ENCODE peak calls at places on chromosomes 1 and 21, in five cellular contexts. E is CD8-positive, alpha-beta T cell; N is activated naive CD8-positive, alpha-beta T cell treated with anti-CD3 and anti-CD28 coated beads, Interleukin-2, amount 10 ng/mL, durations not matched to agents 7 days and 5 days; K is activated T-cell treated with anti-CD3 and anti-CD28 coated beads, Interleukin-2, amount 50 U/mL, for 4 hours; G is pancreas. T is an unnamed sample.

GRCh38 chr1:182809414-182809957 is 19.9 kb downstream of the NPL start:
- ATAC-seq in E (no peak), N (no peak), K (no peak), G (no peak), T (no peak)

GRCh38 chr1:44616991-44617702 is 57.1 kb downstream of the TMEM53 start:
- ATAC-seq in E (no peak), N (no peak), K (no peak), G (peak; percentile 62), T (peak; percentile 68)

GRCh38 chr1:202680586-202681352 is 29.5 kb downstream of the SYT2 start:
- ATAC-seq in E (no peak), N (no peak), K (no peak), G (no peak), T (no peak)

GRCh38 chr1:51968632-51969031 is 21.9 kb downstream of the RAB3B start:
- ATAC-seq in E (no peak), N (no peak), K (no peak), G (peak; percentile 87), T (no peak)

GRCh38 chr21:14646893-14647292 is 100.8 kb upstream of the SAMSN1 start:
- ATAC-seq in E (no peak), N (no peak), K (no peak), G (no peak), T (no peak)

GRCh38 chr1:94989398-94989797 is 62.5 kb upstream of the CNN3 start:
- ATAC-seq in E (no peak), N (no peak), K (no peak), G (peak; percentile 83), T (no peak)

GRCh38 chr1:37588939-37589338 is 6.8 kb downstream of the GNL2 start:
- ATAC-seq in E (no peak), N (no peak), K (peak; percentile 32), G (no peak), T (no peak)

GRCh38 chr1:115189814-115190541 is 100.7 kb upstream of the TSPAN2 start:
- ATAC-seq in E (no peak), N (no peak), K (no peak), G (no peak), T (peak; percentile 73)

GRCh38 chr1:16023050-16023653 is 1.3 kb downstream of the CLCNKA start:
- ATAC-seq in E (no peak), N (no peak), K (no peak), G (no peak), T (no peak)

GRCh38 chr1:93964096-93964776 is 55.0 kb upstream of the GCLM start:
- ATAC-seq in E (no peak), N (no peak), K (no peak), G (no peak), T (peak; percentile 55)

T was measured in esophagus mucosa.